ENCODE peak calls at places on chromosome 10, in eight cellular contexts. L is SK-N-SH, P is esophagus muscularis mucosa, U is psoas muscle, Z is cardiac fibroblast, F is neural crest cell, R is fibroblast of the aortic adventitia, Q is left lung. V is an unnamed sample.

GRCh38 chr10:22475857-22476600 is 130.7 kb downstream of the SPAG6 start:
- DNase-seq in L (peak), P (no peak), U (peak), Z (peak), F (peak), R (no peak), Q (peak), V (no peak)

GRCh38 chr10:117130862-117131389 is 7.1 kb downstream of the VAX1 start:
- DNase-seq in L (no peak), P (peak), U (no peak), Z (no peak), F (no peak), R (no peak), Q (no peak), V (peak)

GRCh38 chr10:43689618-43689954 is 40.9 kb upstream of the ZNF32 start:
- DNase-seq in L (peak), P (no peak), U (peak), Z (peak), F (peak), R (no peak), Q (peak), V (no peak)

GRCh38 chr10:102780246-102780645 is 36.5 kb downstream of the WBP1L start:
- DNase-seq in L (no peak), P (no peak), U (no peak), Z (peak), F (no peak), R (peak), Q (no peak), V (no peak)

GRCh38 chr10:44153901-44154670 is 230.8 kb downstream of the CXCL12 start:
- DNase-seq in L (no peak), P (no peak), U (no peak), Z (no peak), F (no peak), R (no peak), Q (no peak), V (no peak)

GRCh38 chr10:111297351-111297848 is 220.6 kb downstream of the ADRA2A start:
- DNase-seq in L (no peak), P (peak), U (no peak), Z (peak), F (no peak), R (no peak), Q (no peak), V (no peak)

GRCh38 chr10:61744469-61744868 is 81.7 kb downstream of the CABCOCO1 start:
- DNase-seq in L (no peak), P (no peak), U (no peak), Z (no peak), F (no peak), R (no peak), Q (no peak), V (no peak)

GRCh38 chr10:53401536-53401935 is 629.0 kb upstream of the MBL2 start:
- DNase-seq in L (no peak), P (no peak), U (no peak), Z (no peak), F (no peak), R (no peak), Q (no peak), V (no peak)

GRCh38 chr10:97127960-97128850 is 57.6 kb downstream of the SLIT1 start:
- DNase-seq in L (peak), P (no peak), U (no peak), Z (peak), F (no peak), R (no peak), Q (no peak), V (no peak)

GRCh38 chr10:80498039-80498832 is 39.5 kb upstream of the SH2D4B start:
- DNase-seq in L (no peak), P (no peak), U (no peak), Z (no peak), F (no peak), R (no peak), Q (no peak), V (no peak)

GRCh38 chr10:44995914-44996633 is 4.6 kb upstream of the ZNF22 start:
- DNase-seq in L (no peak), P (peak), U (peak), Z (peak), F (no peak), R (peak), Q (no peak), V (no peak)

GRCh38 chr10:94172332-94172731 is 178.6 kb downstream of the PLCE1 start:
- DNase-seq in L (no peak), P (no peak), U (no peak), Z (peak), F (no peak), R (peak), Q (no peak), V (no peak)

GRCh38 chr10:129505500-129506075 is 38.5 kb downstream of the MGMT start:
- DNase-seq in L (no peak), P (no peak), U (no peak), Z (no peak), F (no peak), R (no peak), Q (no peak), V (no peak)

GRCh38 chr10:50362547-50363125 is 111.3 kb upstream of the ASAH2 start:
- DNase-seq in L (no peak), P (no peak), U (no peak), Z (peak), F (no peak), R (peak), Q (no peak), V (no peak)

GRCh38 chr10:24272374-24272773 is 63.4 kb downstream of the KIAA1217 start:
- DNase-seq in L (no peak), P (no peak), U (no peak), Z (peak), F (no peak), R (peak), Q (no peak), V (no peak)

GRCh38 chr10:26269754-26270153 is 53.2 kb downstream of the GAD2 start:
- DNase-seq in L (peak), P (no peak), U (no peak), Z (peak), F (peak), R (peak), Q (no peak), V (no peak)

GRCh38 chr10:44959243-44960097 is at the start of gene RASSF4:
- DNase-seq in L (peak), P (peak), U (peak), Z (peak), F (peak), R (peak), Q (peak), V (peak)

GRCh38 chr10:92832998-92833642 is 15.2 kb upstream of the EXOC6 start:
- DNase-seq in L (no peak), P (peak), U (no peak), Z (no peak), F (no peak), R (no peak), Q (no peak), V (no peak)

GRCh38 chr10:110151467-110151866 is 55.9 kb upstream of the MXI1 start:
- DNase-seq in L (no peak), P (peak), U (no peak), Z (no peak), F (no peak), R (no peak), Q (no peak), V (no peak)

GRCh38 chr10:44261710-44262455 is 123.0 kb downstream of the CXCL12 start:
- DNase-seq in L (peak), P (peak), U (no peak), Z (peak), F (no peak), R (peak), Q (no peak), V (no peak)

GRCh38 chr10:33612551-33612950 is 278.1 kb upstream of the NRP1 start:
- DNase-seq in L (no peak), P (no peak), U (no peak), Z (peak), F (no peak), R (peak), Q (no peak), V (no peak)

GRCh38 chr10:106043833-106044232 is 1120.7 kb downstream of the SORCS1 start:
- DNase-seq in L (no peak), P (no peak), U (no peak), Z (peak), F (no peak), R (peak), Q (no peak), V (no peak)

GRCh38 chr10:61792921-61793320 is 108.6 kb upstream of the ARID5B start:
- DNase-seq in L (no peak), P (no peak), U (no peak), Z (no peak), F (no peak), R (peak), Q (no peak), V (no peak)

GRCh38 chr10:133013478-133013877 is 71.1 kb upstream of the CFAP46 start:
- DNase-seq in L (no peak), P (no peak), U (no peak), Z (no peak), F (no peak), R (no peak), Q (peak), V (no peak)

GRCh38 chr10:113854019-113854756 is at the start of the genes DCLRE1A and NHLRC2:
- DNase-seq in L (peak), P (peak), U (peak), Z (peak), F (peak), R (peak), Q (peak), V (no peak)

GRCh38 chr10:113856563-113856962 is 2.1 kb downstream of the NHLRC2 start:
- DNase-seq in L (no peak), P (no peak), U (no peak), Z (peak), F (no peak), R (peak), Q (no peak), V (no peak)

GRCh38 chr10:113857210-113857609 is 2.7 kb downstream of the NHLRC2 start:
- DNase-seq in L (no peak), P (no peak), U (no peak), Z (no peak), F (no peak), R (no peak), Q (no peak), V (no peak)

GRCh38 chr10:113853577-113854018 is 284 bp downstream of the DCLRE1A start:
- DNase-seq in L (no peak), P (no peak), U (no peak), Z (no peak), F (no peak), R (no peak), Q (no peak), V (no peak)

DNA sequence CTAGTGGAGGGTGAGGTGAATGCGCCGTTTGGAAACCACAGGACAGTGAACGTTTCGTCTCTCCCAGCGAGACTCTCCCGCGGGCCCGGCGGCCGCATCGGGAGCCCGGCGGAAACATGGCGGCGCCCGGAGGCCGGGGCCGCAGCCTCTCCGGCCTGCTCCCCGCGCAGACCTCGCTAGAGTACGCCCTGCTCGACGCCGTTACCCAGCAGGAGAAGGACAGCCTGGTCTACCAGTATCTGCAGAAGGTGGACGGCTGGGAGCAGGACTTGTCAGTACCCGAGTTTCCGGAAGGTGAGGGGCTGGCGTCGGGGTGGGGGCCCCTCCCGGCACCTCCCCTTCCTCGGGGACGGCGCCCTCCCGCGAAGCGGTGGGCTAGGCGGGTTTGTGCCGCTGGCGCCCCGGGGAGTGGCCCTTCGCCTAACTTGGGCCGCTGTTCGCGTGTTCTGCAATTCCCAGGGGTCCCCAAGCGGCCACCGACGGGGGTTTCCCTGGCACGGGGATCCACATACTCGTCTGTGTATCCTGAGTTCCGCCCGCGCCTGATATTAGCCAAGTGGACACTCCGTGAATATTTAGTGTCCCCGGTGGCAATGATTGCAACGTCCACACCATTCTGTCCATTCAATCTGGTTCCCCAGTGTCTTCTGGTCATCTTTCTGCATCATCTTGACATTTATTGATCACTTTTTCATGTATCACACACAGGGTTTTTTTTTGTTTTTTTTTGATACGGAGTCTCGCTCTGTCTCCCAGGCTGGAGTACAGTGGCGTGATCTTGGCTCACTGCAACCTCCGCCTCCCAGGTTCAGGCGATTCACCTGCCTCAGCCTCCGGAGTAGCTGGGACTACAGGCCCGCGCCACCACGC is 531 bp downstream of the NHLRC2 start:
- DNase-seq in L (peak), P (no peak), U (peak), Z (peak), F (peak), R (peak), Q (peak), V (peak)
- TF ChIP-seq CTCF in L (peak), P (no peak), U (peak), Z (peak), F (peak), R (no peak), Q (no peak), V (peak)

DNA sequence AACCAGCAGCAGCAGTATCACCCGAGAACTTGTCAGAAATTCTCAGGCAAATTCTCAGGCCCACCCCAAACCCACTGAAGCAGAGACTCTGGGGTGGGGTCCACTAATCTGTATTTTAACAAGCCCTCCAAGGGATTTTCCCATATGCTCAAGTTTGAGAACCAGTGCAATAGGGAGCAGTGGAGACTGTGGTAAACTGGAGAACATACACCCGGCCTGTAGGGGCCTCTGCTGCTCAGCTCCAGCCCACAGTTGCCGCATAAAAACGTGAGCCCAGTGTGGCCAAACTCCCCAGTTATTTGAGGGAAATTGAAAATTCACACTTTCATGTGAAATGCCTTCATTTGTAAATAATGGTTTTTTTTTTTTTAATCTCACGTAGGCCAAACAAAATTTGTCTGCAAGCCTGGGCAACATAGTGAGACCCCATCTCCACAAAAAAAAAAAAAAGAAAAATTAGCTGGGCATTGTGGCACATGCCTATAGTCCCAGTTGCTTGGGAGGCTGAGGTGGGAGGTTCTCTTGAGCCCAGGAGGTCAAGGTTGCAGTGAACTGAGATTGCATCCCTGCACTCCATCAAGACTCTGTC is 97.6 kb upstream of the ZMIZ1 start:
- DNase-seq in L (no peak), P (no peak), U (no peak), Z (no peak), F (no peak), R (no peak), Q (no peak), V (no peak)
- TF ChIP-seq CTCF in L (no peak), P (no peak), U (no peak), Z (peak), F (peak), R (no peak), Q (no peak), V (peak)

GRCh38 chr10:230758-231157 is 95.5 kb downstream of the ZMYND11 start:
- DNase-seq in L (peak), P (no peak), U (no peak), Z (peak), F (no peak), R (no peak), Q (no peak), V (no peak)
- TF ChIP-seq CTCF in L (peak), P (no peak), U (peak), Z (peak), F (peak), R (peak), Q (no peak), V (peak)

DNA sequence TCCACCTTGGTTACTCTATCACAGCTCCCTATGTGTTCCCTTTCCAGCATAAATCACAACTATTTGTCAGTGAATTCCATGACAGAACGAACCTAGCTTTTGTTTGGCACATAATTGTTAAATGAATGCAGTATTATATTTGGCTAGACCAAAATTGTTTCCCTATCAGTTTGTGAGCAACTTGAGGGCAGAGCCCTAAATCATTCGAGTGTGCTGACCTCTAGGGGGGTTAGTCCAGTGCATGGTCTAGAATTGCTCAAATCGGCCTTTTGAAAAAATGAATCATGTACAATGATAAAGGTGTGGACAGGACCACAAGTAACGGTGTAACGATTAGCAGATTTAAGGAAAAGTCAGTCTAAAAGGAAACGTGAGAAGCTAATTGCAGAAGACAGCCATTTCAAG is 475 bp upstream of the NRBF2 start:
- DNase-seq in L (no peak), P (no peak), U (no peak), Z (no peak), F (no peak), R (no peak), Q (no peak), V (no peak)
- TF ChIP-seq CTCF in L (no peak), P (no peak), U (no peak), Z (no peak), F (no peak), R (no peak), Q (no peak), V (peak)

GRCh38 chr10:89251417-89252224 is at the start of gene LIPA:
- DNase-seq in L (peak), P (peak), U (peak), Z (peak), F (peak), R (peak), Q (peak), V (peak)
- TF ChIP-seq CTCF in L (no peak), P (no peak), U (no peak), Z (no peak), F (no peak), R (no peak), Q (no peak), V (no peak)

GRCh38 chr10:86100581-86101061 is 266.0 kb downstream of the GRID1 start:
- DNase-seq in L (peak), P (no peak), U (no peak), Z (no peak), F (no peak), R (peak), Q (no peak), V (peak)
- TF ChIP-seq CTCF in L (no peak), P (no peak), U (no peak), Z (no peak), F (peak), R (no peak), Q (no peak), V (peak)

V was measured in type B pancreatic cell.